ENCODE peak calls at places on chromosomes 7 and 10, in five cellular contexts. J, O, I, H and D are unnamed samples.

GRCh38 chr10:118343115-118343514 is 991 bp upstream of the FAM204A start:
- DNase-seq in J (no peak), O (no peak), I (no peak), H (no peak), D (no peak)

GRCh38 chr7:31123317-31123716 is 71.2 kb downstream of the ADCYAP1R1 start:
- DNase-seq in J (no peak), O (no peak), I (no peak), H (no peak), D (no peak)

GRCh38 chr7:2241580-2242540 is at the start of the genes MRM2 and NUDT1:
- DNase-seq in J (peak; percentile 58), O (peak; percentile 84), I (peak; percentile 60), H (peak; percentile 94), D (peak; percentile 43)

GRCh38 chr7:143504215-143504936 is 26.7 kb downstream of the TAS2R41 start:
- DNase-seq in J (no peak), O (peak; percentile 22), I (no peak), H (no peak), D (no peak)

GRCh38 chr7:133290041-133290440 is 37.2 kb downstream of the EXOC4 start:
- DNase-seq in J (no peak), O (no peak), I (no peak), H (no peak), D (no peak)

GRCh38 chr10:7417103-7417623 is 6.3 kb upstream of the SFMBT2 start:
- DNase-seq in J (no peak), O (peak; percentile 55), I (no peak), H (no peak), D (no peak)

GRCh38 chr10:26534384-26534783 is 96.2 kb downstream of the APBB1IP start:
- DNase-seq in J (no peak), O (no peak), I (no peak), H (no peak), D (no peak)

GRCh38 chr10:50561266-50561665 is 62.5 kb downstream of the SGMS1 start:
- DNase-seq in J (no peak), O (peak; percentile 59), I (no peak), H (no peak), D (no peak)

GRCh38 chr7:53602817-53603418 is 567.5 kb downstream of the POM121L12 start:
- DNase-seq in J (no peak), O (no peak), I (no peak), H (no peak), D (no peak)

GRCh38 chr10:87578799-87579401 is 74.2 kb downstream of the MINPP1 start:
- DNase-seq in J (no peak), O (no peak), I (no peak), H (no peak), D (no peak)
- H3K4me3 ChIP-seq in J (no peak overlapping the region), O (no peak overlapping the region), I (no peak overlapping the region), H (no peak overlapping the region), D (peak overlapping the region; percentile 32)

DNA sequence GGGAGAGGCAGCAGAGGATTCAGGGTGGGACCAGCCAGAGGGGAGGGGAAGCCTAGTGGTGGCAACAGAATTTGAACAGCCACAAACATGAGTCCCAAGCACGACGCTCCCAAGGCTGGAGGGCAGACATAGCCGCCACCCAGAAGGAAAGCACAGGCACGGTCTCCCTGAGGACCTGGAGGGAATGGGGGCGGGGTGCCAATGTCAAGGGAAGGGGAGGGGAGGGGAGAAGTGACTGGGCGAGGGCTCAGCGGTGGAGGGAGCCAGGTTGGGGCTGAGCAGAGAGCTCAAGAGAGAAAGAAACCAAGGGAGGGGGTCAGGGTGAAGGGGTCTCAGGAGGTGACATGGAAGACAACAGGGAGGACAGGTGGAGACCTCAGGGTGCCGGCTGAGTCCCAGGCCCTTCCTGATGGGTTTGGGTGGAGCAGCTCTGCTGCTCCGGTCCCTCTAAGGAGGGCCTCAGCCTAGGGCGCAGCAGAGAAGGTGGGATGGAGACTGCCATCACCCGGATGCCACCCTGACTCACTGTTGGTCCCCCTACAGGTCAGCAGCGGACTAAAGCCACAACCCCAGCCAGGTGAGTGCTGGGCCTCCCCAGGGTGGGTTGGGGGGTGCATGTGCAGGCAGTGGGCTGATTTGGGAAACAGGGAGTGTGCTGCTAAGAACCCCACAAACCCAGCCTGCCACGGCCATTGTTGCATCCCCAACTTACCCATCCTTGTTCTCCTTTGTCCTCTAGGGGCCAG is 24.2 kb downstream of the PILRA start:
- DNase-seq in J (no peak), O (no peak), I (no peak), H (peak; percentile 79), D (no peak)
- H3K4me1 ChIP-seq in J (no peaks in the 10 kb centered on the region), O (no peaks in the 10 kb centered on the region), I (peaks cover 8% of the 10 kb centered on the region), H (peaks cover 10% of the 10 kb centered on the region), D (no peaks in the 10 kb centered on the region)

GRCh38 chr10:122863216-122863615 is 16.2 kb downstream of the FAM24B start:
- DNase-seq in J (no peak), O (no peak), I (no peak), H (no peak), D (no peak)
- H3K27ac ChIP-seq in J (no peak overlapping the region), O (no peak overlapping the region), I (no peak overlapping the region), H (no peak overlapping the region), D (no peak overlapping the region)

GRCh38 chr7:123581162-123581459 is 20.5 kb upstream of the ASB15 start:
- DNase-seq in J (no peak), O (no peak), I (no peak), H (no peak), D (no peak)
- H3K4me3 ChIP-seq in J (peak overlapping the region; percentile 29), O (no peak overlapping the region), I (no peak overlapping the region), H (no peak overlapping the region), D (no peak overlapping the region)